ENCODE peak calls at places on chromosomes 12 and 14, in nine cellular contexts. One of them, this sample, is unnamed.

GRCh38 chr14:103292426-103293374 is 41.3 kb upstream of the EIF5 start:
- DNase-seq in A549: peak; percentile 79
- DNase-seq in body of pancreas: peak; percentile 75
- DNase-seq in GM12891: peak; percentile 85
- DNase-seq in right lobe of liver: peak; percentile 79
- DNase-seq in IMR-90: peak; percentile 53
- DNase-seq in ovary: peak; percentile 86
- DNase-seq in sigmoid colon: peak; percentile 86
- DNase-seq in heart left ventricle: peak; percentile 85
- DNase-seq in this sample: peak; percentile 73

GRCh38 chr14:102212356-102212755 is 72.7 kb downstream of the WDR20 start:
- DNase-seq in sigmoid colon: peak; percentile 49
- DNase-seq in heart left ventricle: no peak
- DNase-seq in GM12891: no peak
- DNase-seq in IMR-90: no peak
- DNase-seq in body of pancreas: no peak
- DNase-seq in A549: no peak
- DNase-seq in ovary: no peak
- DNase-seq in right lobe of liver: no peak
- DNase-seq in this sample: no peak

GRCh38 chr14:39015360-39015961 is 87.6 kb downstream of the SEC23A start:
- DNase-seq in right lobe of liver: no peak
- DNase-seq in IMR-90: peak; percentile 59
- DNase-seq in sigmoid colon: no peak
- DNase-seq in GM12891: peak; percentile 23
- DNase-seq in ovary: no peak
- DNase-seq in A549: peak; percentile 46
- DNase-seq in body of pancreas: peak; percentile 47
- DNase-seq in heart left ventricle: no peak
- DNase-seq in this sample: peak; percentile 3

GRCh38 chr14:27721760-27722159 is 1044.8 kb upstream of the FOXG1 start:
- DNase-seq in A549: no peak
- DNase-seq in GM12891: no peak
- DNase-seq in heart left ventricle: no peak
- DNase-seq in body of pancreas: no peak
- DNase-seq in ovary: no peak
- DNase-seq in right lobe of liver: no peak
- DNase-seq in sigmoid colon: no peak
- DNase-seq in IMR-90: no peak
- DNase-seq in this sample: no peak

GRCh38 chr14:81801921-81802320 is 268.3 kb upstream of the SEL1L start:
- DNase-seq in body of pancreas: no peak
- DNase-seq in heart left ventricle: no peak
- DNase-seq in A549: no peak
- DNase-seq in ovary: no peak
- DNase-seq in sigmoid colon: no peak
- DNase-seq in IMR-90: no peak
- DNase-seq in GM12891: no peak
- DNase-seq in right lobe of liver: no peak
- DNase-seq in this sample: no peak

GRCh38 chr14:31340297-31341063 is 79.9 kb downstream of the HEATR5A start:
- DNase-seq in IMR-90: peak; percentile 17
- DNase-seq in body of pancreas: no peak
- DNase-seq in heart left ventricle: no peak
- DNase-seq in right lobe of liver: no peak
- DNase-seq in ovary: no peak
- DNase-seq in sigmoid colon: no peak
- DNase-seq in A549: no peak
- DNase-seq in GM12891: no peak
- DNase-seq in this sample: no peak

GRCh38 chr14:21860172-21860571 is 186.6 kb upstream of the OR4E1 start:
- DNase-seq in body of pancreas: no peak
- DNase-seq in IMR-90: no peak
- DNase-seq in GM12891: no peak
- DNase-seq in sigmoid colon: no peak
- DNase-seq in right lobe of liver: no peak
- DNase-seq in heart left ventricle: no peak
- DNase-seq in A549: peak; percentile 7
- DNase-seq in ovary: no peak
- DNase-seq in this sample: no peak

GRCh38 chr12:130254476-130255276 is 83.0 kb upstream of the PIWIL1 start:
- DNase-seq in heart left ventricle: no peak
- DNase-seq in sigmoid colon: no peak
- DNase-seq in ovary: no peak
- DNase-seq in right lobe of liver: no peak
- DNase-seq in A549: no peak
- DNase-seq in GM12891: no peak
- DNase-seq in body of pancreas: peak; percentile 71
- DNase-seq in IMR-90: no peak
- DNase-seq in this sample: no peak

GRCh38 chr14:91372680-91373495 is 44.7 kb downstream of the CCDC88C start:
- DNase-seq in body of pancreas: peak; percentile 64
- DNase-seq in GM12891: no peak
- DNase-seq in IMR-90: no peak
- DNase-seq in sigmoid colon: no peak
- DNase-seq in ovary: no peak
- DNase-seq in right lobe of liver: no peak
- DNase-seq in heart left ventricle: peak; percentile 14
- DNase-seq in A549: no peak
- DNase-seq in this sample: no peak

GRCh38 chr14:89123851-89124250 is 293.2 kb downstream of the FOXN3 start:
- DNase-seq in IMR-90: no peak
- DNase-seq in right lobe of liver: no peak
- DNase-seq in body of pancreas: no peak
- DNase-seq in GM12891: no peak
- DNase-seq in sigmoid colon: no peak
- DNase-seq in A549: no peak
- DNase-seq in ovary: no peak
- DNase-seq in heart left ventricle: no peak
- DNase-seq in this sample: no peak

DNA sequence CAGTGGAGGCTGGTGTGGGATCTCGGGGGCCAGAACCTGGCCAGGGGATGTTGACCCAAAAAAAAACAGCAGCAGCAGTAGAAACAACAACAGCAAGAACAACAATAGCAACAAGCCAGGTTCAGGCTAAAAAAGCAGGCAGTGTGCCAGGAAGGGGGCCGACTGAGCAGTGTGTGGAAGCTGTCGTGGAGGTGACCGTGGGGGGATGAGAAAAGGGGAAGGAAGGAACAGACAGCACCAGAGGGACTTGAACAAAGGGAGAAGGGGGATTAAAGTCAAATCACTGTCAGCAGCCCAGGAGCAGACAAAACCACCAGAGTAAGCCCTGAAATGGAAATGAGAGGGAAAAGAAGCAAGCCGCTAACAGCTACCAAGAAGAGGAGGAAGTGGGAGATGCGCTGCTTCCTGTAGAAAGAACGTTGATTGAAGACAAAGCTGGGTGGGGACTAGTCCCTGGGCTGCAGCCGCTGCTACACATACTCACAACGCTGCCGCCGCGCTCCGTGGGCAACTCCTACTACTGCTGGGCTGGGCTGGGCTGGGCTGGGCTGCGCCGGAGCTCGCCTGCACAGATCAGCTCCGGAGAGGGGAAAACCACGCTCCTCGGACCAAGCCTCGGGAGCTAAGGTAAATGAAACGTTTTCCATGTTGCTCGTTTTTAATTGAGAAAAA is at the start of gene GNG2:
- DNase-seq in sigmoid colon: peak; percentile 91
- DNase-seq in GM12891: no peak
- DNase-seq in A549: peak; percentile 40
- DNase-seq in heart left ventricle: peak; percentile 93
- DNase-seq in IMR-90: peak; percentile 75
- DNase-seq in ovary: peak; percentile 80
- DNase-seq in body of pancreas: peak; percentile 77
- DNase-seq in right lobe of liver: peak; percentile 67
- DNase-seq in this sample: peak; percentile 18
- TF ChIP-seq POLR2A in sigmoid colon: peak; percentile 51
- TF ChIP-seq POLR2A in GM12891: peak; percentile 93
- TF ChIP-seq POLR2A in A549: no peak
- TF ChIP-seq POLR2A in heart left ventricle: peak; percentile 44
- TF ChIP-seq POLR2A in IMR-90: no peak
- TF ChIP-seq POLR2A in ovary: no peak
- TF ChIP-seq POLR2A in body of pancreas: peak; percentile 61
- TF ChIP-seq POLR2A in right lobe of liver: peak; percentile 55
- TF ChIP-seq POLR2A in this sample: peak; percentile 45

GRCh38 chr12:92562063-92562734 is 140.6 kb upstream of the PLEKHG7 start:
- DNase-seq in ovary: no peak
- DNase-seq in sigmoid colon: no peak
- DNase-seq in right lobe of liver: no peak
- DNase-seq in GM12891: no peak
- DNase-seq in body of pancreas: no peak
- DNase-seq in A549: no peak
- DNase-seq in heart left ventricle: no peak
- DNase-seq in IMR-90: no peak
- DNase-seq in this sample: no peak

GRCh38 chr12:92570056-92570753 is 132.6 kb upstream of the PLEKHG7 start:
- DNase-seq in A549: peak; percentile 57
- DNase-seq in body of pancreas: peak; percentile 86
- DNase-seq in heart left ventricle: no peak
- DNase-seq in IMR-90: peak; percentile 86
- DNase-seq in GM12891: no peak
- DNase-seq in sigmoid colon: peak; percentile 75
- DNase-seq in ovary: no peak
- DNase-seq in right lobe of liver: peak; percentile 73
- DNase-seq in this sample: peak; percentile 22

GRCh38 chr12:92568631-92569128 is 134.1 kb upstream of the PLEKHG7 start:
- DNase-seq in IMR-90: no peak
- DNase-seq in body of pancreas: no peak
- DNase-seq in ovary: no peak
- DNase-seq in GM12891: no peak
- DNase-seq in right lobe of liver: no peak
- DNase-seq in A549: no peak
- DNase-seq in sigmoid colon: no peak
- DNase-seq in heart left ventricle: no peak
- DNase-seq in this sample: no peak

GRCh38 chr12:92571169-92571568 is 131.6 kb upstream of the PLEKHG7 start:
- DNase-seq in IMR-90: no peak
- DNase-seq in right lobe of liver: no peak
- DNase-seq in sigmoid colon: no peak
- DNase-seq in ovary: no peak
- DNase-seq in body of pancreas: no peak
- DNase-seq in GM12891: no peak
- DNase-seq in A549: no peak
- DNase-seq in heart left ventricle: no peak
- DNase-seq in this sample: no peak

DNA sequence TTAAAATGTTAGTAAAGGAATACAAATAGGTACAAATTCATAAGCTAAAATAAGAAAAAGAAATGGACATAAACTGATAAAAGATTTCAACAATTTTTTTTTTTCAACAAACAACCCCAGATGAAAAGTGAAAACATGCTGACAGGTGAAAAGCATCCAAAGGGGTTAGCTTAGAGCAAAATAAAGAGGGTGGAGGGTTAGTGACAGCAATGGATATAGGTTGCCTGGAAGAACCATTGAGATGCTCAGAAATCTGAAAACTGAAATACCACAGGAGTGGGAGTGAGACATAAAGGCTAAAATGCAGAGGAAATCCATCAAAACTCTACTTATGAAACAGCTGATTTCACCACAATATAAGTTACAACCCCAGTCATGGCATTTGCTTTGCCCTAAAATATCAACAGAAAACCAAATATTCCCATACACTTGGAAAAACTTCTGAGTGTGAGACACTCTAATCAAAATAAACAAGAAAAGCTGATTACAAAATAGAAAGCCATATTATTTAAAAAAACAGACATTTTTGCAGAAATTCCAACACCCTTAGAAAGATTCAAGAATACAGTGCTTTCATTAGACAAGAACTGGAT is 136.2 kb upstream of the PLEKHG7 start:
- DNase-seq in sigmoid colon: no peak
- DNase-seq in ovary: no peak
- DNase-seq in right lobe of liver: no peak
- DNase-seq in body of pancreas: no peak
- DNase-seq in IMR-90: no peak
- DNase-seq in A549: no peak
- DNase-seq in heart left ventricle: no peak
- DNase-seq in GM12891: no peak
- DNase-seq in this sample: no peak
- TF ChIP-seq POLR2A in sigmoid colon: no peak
- TF ChIP-seq POLR2A in ovary: no peak
- TF ChIP-seq POLR2A in right lobe of liver: no peak
- TF ChIP-seq POLR2A in body of pancreas: no peak
- TF ChIP-seq POLR2A in IMR-90: no peak
- TF ChIP-seq POLR2A in A549: no peak
- TF ChIP-seq POLR2A in heart left ventricle: no peak
- TF ChIP-seq POLR2A in GM12891: peak; percentile 33
- TF ChIP-seq POLR2A in this sample: no peak

DNA sequence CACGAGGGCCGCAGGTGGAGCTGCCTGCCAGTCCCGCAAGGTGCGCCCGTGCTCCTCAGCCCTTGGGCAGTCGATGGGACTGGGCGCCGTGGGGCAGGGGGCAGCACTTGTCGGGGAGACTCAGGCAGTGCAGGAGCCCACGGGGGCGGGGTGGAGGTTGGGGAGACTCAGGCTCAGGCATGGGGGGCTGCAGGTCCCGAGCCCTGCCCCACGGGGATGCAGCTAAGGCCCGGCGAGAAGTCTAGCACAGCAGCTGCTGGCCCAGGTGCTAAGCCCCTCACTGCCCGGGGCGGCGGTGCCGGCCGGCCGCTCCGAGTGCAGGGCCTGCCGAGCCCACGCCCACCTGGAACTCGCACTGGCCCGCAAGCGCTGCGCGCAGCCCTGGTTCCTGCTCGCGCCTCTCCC is 39.2 kb upstream of the P2RX7 start:
- DNase-seq in A549: no peak
- DNase-seq in body of pancreas: no peak
- DNase-seq in GM12891: no peak
- DNase-seq in sigmoid colon: peak; percentile 51
- DNase-seq in ovary: no peak
- DNase-seq in right lobe of liver: no peak
- DNase-seq in heart left ventricle: no peak
- DNase-seq in IMR-90: no peak
- DNase-seq in this sample: no peak
- TF ChIP-seq POLR2A in A549: no peak
- TF ChIP-seq POLR2A in body of pancreas: no peak
- TF ChIP-seq POLR2A in GM12891: no peak
- TF ChIP-seq POLR2A in sigmoid colon: no peak
- TF ChIP-seq POLR2A in ovary: no peak
- TF ChIP-seq POLR2A in right lobe of liver: no peak
- TF ChIP-seq POLR2A in heart left ventricle: no peak
- TF ChIP-seq POLR2A in IMR-90: no peak
- TF ChIP-seq POLR2A in this sample: no peak

DNA sequence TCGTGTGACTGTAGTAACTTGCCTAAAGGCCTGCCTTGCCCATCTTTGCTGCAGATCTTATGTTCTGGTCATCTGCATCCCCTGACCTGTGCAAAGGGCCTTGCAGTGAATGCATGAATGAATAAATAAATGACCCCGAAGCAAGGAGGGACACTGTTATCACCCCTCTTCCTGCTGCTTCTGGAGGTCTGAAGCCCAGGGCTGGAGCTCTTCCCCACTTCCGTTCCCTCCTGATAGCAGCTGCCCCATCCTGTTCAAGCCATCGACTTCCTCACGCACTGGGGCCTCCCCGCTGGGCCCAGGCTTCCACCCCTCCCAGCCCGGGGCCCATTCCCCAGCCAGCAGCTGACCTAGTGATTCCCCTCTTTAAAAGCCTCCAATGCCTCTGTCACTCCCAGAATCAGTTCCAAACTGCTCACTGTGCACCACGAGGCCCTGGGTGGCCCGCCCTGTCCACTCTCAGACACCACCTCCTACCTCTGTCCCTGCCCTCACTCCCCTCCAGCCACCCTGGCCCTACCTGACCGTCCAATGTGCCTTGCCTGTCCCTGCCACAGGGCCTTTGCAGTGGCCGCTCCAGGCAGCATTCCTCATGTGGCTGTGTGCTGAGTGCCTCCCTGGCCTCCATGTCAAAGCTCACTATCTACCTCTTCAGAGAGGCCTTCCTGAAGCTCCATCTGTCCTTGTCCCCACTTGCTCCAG is 78.6 kb downstream of the SCARB1 start:
- DNase-seq in ovary: no peak
- DNase-seq in A549: no peak
- DNase-seq in right lobe of liver: no peak
- DNase-seq in sigmoid colon: no peak
- DNase-seq in body of pancreas: no peak
- DNase-seq in IMR-90: no peak
- DNase-seq in heart left ventricle: no peak
- DNase-seq in GM12891: no peak
- DNase-seq in this sample: no peak
- TF ChIP-seq POLR2A in ovary: no peak
- TF ChIP-seq POLR2A in A549: no peak
- TF ChIP-seq POLR2A in right lobe of liver: no peak
- TF ChIP-seq POLR2A in sigmoid colon: no peak
- TF ChIP-seq POLR2A in body of pancreas: no peak
- TF ChIP-seq POLR2A in IMR-90: no peak
- TF ChIP-seq POLR2A in heart left ventricle: no peak
- TF ChIP-seq POLR2A in GM12891: no peak
- TF ChIP-seq POLR2A in this sample: no peak

This sample was measured in H54.